ENCODE peak calls at places on chromosomes 3 and 15, in seven cellular contexts. J, E, X, S, K, L and I are unnamed samples. For H3K4me1, the result is how much of the 10 kb centered on the place peaks cover.

GRCh38 chr15:31333820-31334219 is 7.2 kb downstream of the KLF13 start:
- DNase-seq in E (peak), X (no peak), S (no peak), K (no peak), J (no peak), L (no peak), I (no peak)

GRCh38 chr3:139689122-139689521 is 11.3 kb upstream of the NMNAT3 start:
- DNase-seq in S (no peak), X (no peak), L (no peak), E (no peak), J (no peak), K (no peak), I (no peak)

GRCh38 chr3:12473503-12473902 is 10.8 kb upstream of the TSEN2 start:
- DNase-seq in X (no peak), S (no peak), J (no peak), K (no peak), E (no peak), L (no peak), I (no peak)

GRCh38 chr3:11774296-11774877 is 72.3 kb downstream of the TAMM41 start:
- DNase-seq in X (peak), E (peak), S (peak), K (peak), L (peak), J (no peak), I (no peak)

GRCh38 chr3:24495334-24495994 is 814 bp upstream of the THRB start:
- DNase-seq in S (no peak), J (peak), E (peak), L (no peak), X (peak), K (no peak), I (peak)

GRCh38 chr15:41438206-41438605 is 21.3 kb downstream of the RTF1 start:
- DNase-seq in J (no peak), X (no peak), K (no peak), E (no peak), S (peak), L (no peak), I (no peak)

GRCh38 chr15:39279331-39279730 is 301.5 kb upstream of the THBS1 start:
- DNase-seq in K (no peak), L (no peak), X (no peak), S (peak), E (no peak), J (no peak), I (no peak)

GRCh38 chr3:174216948-174217718 is 642.0 kb upstream of the NAALADL2 start:
- DNase-seq in S (no peak), E (no peak), J (no peak), X (no peak), K (no peak), L (no peak), I (no peak)

GRCh38 chr3:125322166-125322565 is 53.0 kb downstream of the ZNF148 start:
- DNase-seq in K (no peak), E (no peak), L (no peak), J (no peak), S (peak), X (no peak), I (no peak)

GRCh38 chr3:170640737-170641171 is 54.9 kb upstream of the SLC7A14 start:
- DNase-seq in L (no peak), E (no peak), S (no peak), X (no peak), K (peak), J (no peak), I (no peak)

GRCh38 chr3:151567477-151567876 is 106.6 kb upstream of the IGSF10 start:
- DNase-seq in E (no peak), K (no peak), X (no peak), S (no peak), J (no peak), L (no peak), I (no peak)

GRCh38 chr3:194673761-194674160 is 1.8 kb upstream of the LSG1 start:
- DNase-seq in S (no peak), E (no peak), K (no peak), L (no peak), J (no peak), X (no peak), I (no peak)

GRCh38 chr3:132448211-132448961 is 31.1 kb downstream of the DNAJC13 start:
- DNase-seq in S (peak), J (peak), E (no peak), X (peak), K (no peak), L (peak), I (peak)

GRCh38 chr15:94234300-94234699 is 2.9 kb downstream of the MCTP2 start:
- DNase-seq in L (no peak), X (no peak), J (no peak), E (peak), S (no peak), K (no peak), I (no peak)

GRCh38 chr3:100879445-100879844 is 113.8 kb downstream of the ABI3BP start:
- DNase-seq in K (no peak), L (no peak), S (no peak), X (no peak), J (no peak), E (no peak), I (no peak)

GRCh38 chr3:179074656-179075055 is 3.0 kb upstream of the ZMAT3 start:
- DNase-seq in X (no peak), S (no peak), L (no peak), E (no peak), J (no peak), K (peak), I (no peak)

GRCh38 chr3:7385635-7386034 is 524.7 kb downstream of the GRM7 start:
- DNase-seq in L (no peak), X (no peak), K (no peak), J (no peak), S (no peak), E (no peak), I (no peak)

GRCh38 chr3:15989419-15989818 is 185.1 kb upstream of the GALNT15 start:
- DNase-seq in X (no peak), K (peak), J (no peak), E (no peak), S (peak), L (no peak), I (no peak)

DNA sequence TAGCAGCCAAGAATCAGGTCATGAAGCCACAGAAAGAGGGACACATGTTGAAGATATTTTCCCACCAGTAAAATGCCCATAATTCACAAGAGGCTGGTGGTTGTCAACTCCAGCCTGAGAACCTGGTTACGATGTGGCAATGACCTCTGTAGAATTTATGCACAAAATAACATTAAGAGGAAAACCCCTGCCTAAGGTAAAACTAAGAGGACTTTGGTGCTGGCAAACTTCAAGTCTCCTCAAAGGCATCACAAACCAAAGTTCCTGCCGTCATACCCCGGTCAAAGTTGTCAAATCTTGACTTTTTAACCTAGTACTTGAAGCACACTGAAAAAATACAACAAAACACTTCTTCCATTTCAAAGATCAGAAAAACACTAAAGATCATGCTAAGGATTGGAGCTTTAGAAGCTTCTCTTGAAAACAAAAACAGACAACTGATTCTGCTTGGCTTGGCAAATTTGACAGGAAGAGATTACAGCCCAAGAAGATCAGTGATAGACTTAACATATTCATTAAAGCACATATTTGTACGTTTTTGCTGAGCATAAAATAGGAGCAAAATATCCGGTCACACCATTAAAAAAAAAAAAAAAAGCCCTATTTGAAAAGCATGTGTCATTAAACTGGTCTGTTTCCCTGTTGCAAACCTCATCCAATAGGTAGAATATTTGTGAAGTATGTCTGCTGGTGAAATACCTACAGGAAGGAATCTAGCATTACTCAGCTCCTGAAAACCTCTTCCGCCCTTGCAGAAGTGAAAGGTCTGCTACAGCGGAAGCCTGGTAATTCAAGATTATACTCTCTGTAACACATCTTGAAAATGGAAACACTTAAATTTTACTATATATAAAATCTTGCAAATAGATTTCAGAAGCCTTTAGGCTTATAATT is 22.8 kb downstream of the EIF4E3 start:
- DNase-seq in S (no peak), K (no peak), L (peak), X (no peak), E (no peak), J (no peak), I (no peak)
- H3K4me1 ChIP-seq in S (under half), K (under half), L (under half), X (under half), E (under half), J (under half), I (under half)

DNA sequence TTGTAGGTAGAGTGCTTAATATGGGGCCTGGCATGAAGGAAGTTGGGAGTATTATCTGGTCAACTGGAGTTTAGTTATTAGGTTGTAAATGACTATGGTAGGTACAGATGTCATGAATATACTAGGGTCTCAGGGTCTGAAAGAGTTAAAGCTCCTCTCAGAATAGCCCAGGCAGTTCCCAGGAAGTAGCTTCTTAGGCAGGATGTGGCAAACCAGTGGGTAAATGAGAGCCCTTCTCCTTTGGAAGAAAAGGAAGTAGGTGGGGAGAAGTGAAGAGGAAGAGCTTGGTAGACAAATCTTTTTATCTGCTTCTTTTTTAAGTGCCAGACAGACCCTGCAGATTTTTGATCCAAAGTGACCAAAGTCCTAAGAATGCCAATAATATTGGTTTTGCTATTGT is 24.5 kb downstream of the MAP2K1 start:
- DNase-seq in E (no peak), L (no peak), K (peak), X (no peak), S (no peak), J (no peak), I (no peak)
- H3K4me1 ChIP-seq in E (under half), L (under half), K (under half), X (under half), S (under half), J (under half), I (under half)

GRCh38 chr15:78453447-78453846 is 15.4 kb downstream of the IREB2 start:
- DNase-seq in E (no peak), S (no peak), K (peak), X (no peak), L (no peak), J (no peak), I (no peak)
- H3K4me1 ChIP-seq in E (half or more), S (under half), K (under half), X (under half), L (under half), J (half or more), I (half or more)

GRCh38 chr3:38152660-38153059 is 12.7 kb upstream of the OXSR1 start:
- DNase-seq in J (no peak), S (no peak), E (no peak), L (no peak), X (no peak), K (no peak), I (no peak)

GRCh38 chr3:38153221-38153620 is 12.1 kb upstream of the OXSR1 start:
- DNase-seq in K (no peak), J (no peak), S (no peak), L (no peak), E (no peak), X (no peak), I (no peak)

GRCh38 chr3:38149701-38150100 is 11.2 kb downstream of the MYD88 start:
- DNase-seq in K (no peak), L (no peak), S (no peak), E (no peak), J (no peak), X (no peak), I (no peak)

GRCh38 chr3:38151667-38152265 is 13.3 kb downstream of the MYD88 start:
- DNase-seq in S (no peak), L (no peak), E (no peak), K (no peak), J (no peak), X (no peak), I (no peak)

GRCh38 chr3:38150780-38151528 is 12.5 kb downstream of the MYD88 start:
- DNase-seq in L (no peak), K (no peak), X (no peak), J (no peak), E (no peak), S (no peak), I (no peak)
- H3K4me1 ChIP-seq in L (under half), K (under half), X (under half), J (under half), E (under half), S (under half), I (under half)

GRCh38 chr15:79168922-79169322 is 78.3 kb upstream of the RASGRF1 start:
- DNase-seq in E (no peak), J (no peak), S (no peak), X (no peak), L (peak), K (no peak), I (peak)
- H3K4me1 ChIP-seq in E (under half), J (under half), S (under half), X (under half), L (under half), K (under half), I (under half)